ENCODE peak calls at places on chromosomes 7 and 10, in seven cellular contexts. X is esophagus squamous epithelium, Y is AG04450, Q is psoas muscle, S is right lobe of liver, O is heart right ventricle, V is heart left ventricle. M is an unnamed sample.
A peak's percentile ranks its signal among the peaks of the same experiment; 100 is the strongest.

GRCh38 chr7:27897001-27897400 is 157.0 kb downstream of the TAX1BP1 start:
- DNase-seq in O (no peak), S (no peak), V (no peak), Y (peak; percentile 23), Q (no peak), X (no peak), M (no peak)

GRCh38 chr7:130491841-130492518 is at the start of gene MEST:
- DNase-seq in Y (no peak), V (peak; percentile 65), O (peak; percentile 17), S (peak; percentile 28), X (no peak), Q (no peak), M (no peak)

GRCh38 chr7:151454306-151454705 is 14.4 kb upstream of the CRYGN start:
- DNase-seq in X (no peak), S (no peak), O (no peak), V (no peak), Q (no peak), Y (no peak), M (no peak)

GRCh38 chr7:87427289-87427688 is 48.2 kb downstream of the ABCB4 start:
- DNase-seq in S (no peak), Y (no peak), O (no peak), Q (no peak), X (no peak), V (no peak), M (no peak)

GRCh38 chr7:25521236-25521635 is 292.9 kb upstream of the NPVF start:
- DNase-seq in Y (no peak), Q (no peak), V (no peak), O (no peak), S (no peak), X (no peak), M (no peak)

GRCh38 chr10:21732067-21732772 is 198.2 kb downstream of the MLLT10 start:
- DNase-seq in O (peak; percentile 65), V (peak; percentile 79), Q (peak; percentile 82), Y (peak; percentile 61), S (peak; percentile 61), X (no peak), M (no peak)

GRCh38 chr10:23525406-23525805 is 86.5 kb downstream of the OTUD1 start:
- DNase-seq in X (no peak), Q (no peak), V (no peak), Y (no peak), O (no peak), S (no peak), M (no peak)

GRCh38 chr10:15485027-15485426 is 113.9 kb upstream of the FAM171A1 start:
- DNase-seq in O (no peak), Y (no peak), Q (no peak), V (no peak), X (no peak), S (no peak), M (no peak)

GRCh38 chr7:30304177-30304884 is 19.9 kb downstream of the ZNRF2 start:
- DNase-seq in Q (no peak), O (no peak), Y (no peak), S (no peak), X (no peak), V (no peak), M (no peak)

GRCh38 chr7:30302656-30303311 is 18.4 kb downstream of the ZNRF2 start:
- DNase-seq in S (no peak), O (no peak), V (no peak), Y (no peak), Q (no peak), X (no peak), M (no peak)

GRCh38 chr7:30306977-30307376 is 22.6 kb downstream of the ZNRF2 start:
- DNase-seq in V (no peak), Y (no peak), O (no peak), S (no peak), Q (no peak), X (no peak), M (no peak)

GRCh38 chr7:30303312-30304039 is 19.1 kb downstream of the ZNRF2 start:
- DNase-seq in Q (no peak), Y (no peak), S (no peak), O (no peak), X (no peak), V (no peak), M (no peak)

GRCh38 chr7:30301751-30302150 is 17.4 kb downstream of the ZNRF2 start:
- DNase-seq in S (no peak), X (no peak), O (no peak), Q (no peak), Y (no peak), V (no peak), M (no peak)
- H3K27ac ChIP-seq in S (no peak overlapping the region), X (peak overlapping the region; percentile 55), O (no peak overlapping the region), Q (no peak overlapping the region), Y (no peak overlapping the region), V (no peak overlapping the region), M (no peak overlapping the region)

DNA sequence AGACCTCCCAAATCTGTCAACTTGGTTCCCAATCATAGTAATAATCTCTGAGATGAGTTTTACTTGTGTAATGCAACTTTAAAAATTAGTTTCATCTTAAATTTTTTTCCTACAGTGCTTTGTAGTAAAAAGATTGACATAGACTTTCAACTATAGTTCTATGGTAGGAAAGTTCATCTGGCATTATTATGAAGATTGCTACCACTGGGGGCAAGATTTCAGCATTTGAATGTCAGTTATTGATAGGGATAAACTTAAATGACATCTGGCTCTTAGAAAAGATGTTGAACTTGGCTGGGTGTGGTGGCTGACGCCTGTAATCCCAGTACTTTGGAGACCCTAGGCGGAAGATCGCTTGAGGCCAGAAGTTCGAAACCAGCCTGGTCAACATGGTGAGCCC is 1.4 kb upstream of the TRA2A start:
- DNase-seq in V (no peak), Q (no peak), Y (no peak), S (no peak), O (no peak), X (no peak), M (no peak)
- TF ChIP-seq CTCF in V (no peak), Q (no peak), Y (no peak), S (no peak), O (no peak), X (no peak), M (no peak)

DNA sequence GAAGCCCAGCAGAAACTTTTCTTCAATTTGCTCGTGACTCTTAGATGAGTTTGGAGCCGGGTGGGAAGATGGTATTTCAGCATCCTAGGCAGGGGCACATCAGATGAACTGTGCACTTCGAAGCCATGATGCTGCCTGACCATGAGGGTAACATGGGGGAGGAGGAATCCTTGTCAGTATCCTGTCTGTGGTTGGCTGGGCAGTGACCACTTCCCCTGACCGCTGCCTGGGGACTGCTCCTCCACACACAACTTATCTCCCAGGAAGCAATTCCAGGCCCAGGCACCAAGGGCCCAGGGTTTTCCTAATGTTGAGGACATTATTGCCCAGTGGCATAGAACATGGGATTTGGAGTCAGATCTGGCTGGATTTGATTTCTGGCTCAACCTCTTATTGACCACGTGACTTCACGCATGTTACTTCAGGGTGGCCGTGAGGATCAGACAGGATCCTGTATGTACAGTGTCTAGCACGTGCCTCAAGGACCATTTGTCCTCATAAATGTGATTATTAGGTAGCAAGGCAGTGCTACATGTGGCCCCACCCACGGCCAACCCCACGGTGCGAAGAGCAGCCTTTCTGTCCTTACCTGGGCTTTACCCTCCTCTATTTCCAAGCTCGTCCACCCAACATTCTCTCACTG is 65.2 kb downstream of the PTPRE start:
- DNase-seq in O (no peak), S (no peak), V (no peak), X (no peak), Y (no peak), Q (no peak), M (peak; percentile 67)
- H3K27ac ChIP-seq in O (no peak overlapping the region), S (no peak overlapping the region), V (no peak overlapping the region), X (no peak overlapping the region), Y (no peak overlapping the region), Q (no peak overlapping the region), M (no peak overlapping the region)

DNA sequence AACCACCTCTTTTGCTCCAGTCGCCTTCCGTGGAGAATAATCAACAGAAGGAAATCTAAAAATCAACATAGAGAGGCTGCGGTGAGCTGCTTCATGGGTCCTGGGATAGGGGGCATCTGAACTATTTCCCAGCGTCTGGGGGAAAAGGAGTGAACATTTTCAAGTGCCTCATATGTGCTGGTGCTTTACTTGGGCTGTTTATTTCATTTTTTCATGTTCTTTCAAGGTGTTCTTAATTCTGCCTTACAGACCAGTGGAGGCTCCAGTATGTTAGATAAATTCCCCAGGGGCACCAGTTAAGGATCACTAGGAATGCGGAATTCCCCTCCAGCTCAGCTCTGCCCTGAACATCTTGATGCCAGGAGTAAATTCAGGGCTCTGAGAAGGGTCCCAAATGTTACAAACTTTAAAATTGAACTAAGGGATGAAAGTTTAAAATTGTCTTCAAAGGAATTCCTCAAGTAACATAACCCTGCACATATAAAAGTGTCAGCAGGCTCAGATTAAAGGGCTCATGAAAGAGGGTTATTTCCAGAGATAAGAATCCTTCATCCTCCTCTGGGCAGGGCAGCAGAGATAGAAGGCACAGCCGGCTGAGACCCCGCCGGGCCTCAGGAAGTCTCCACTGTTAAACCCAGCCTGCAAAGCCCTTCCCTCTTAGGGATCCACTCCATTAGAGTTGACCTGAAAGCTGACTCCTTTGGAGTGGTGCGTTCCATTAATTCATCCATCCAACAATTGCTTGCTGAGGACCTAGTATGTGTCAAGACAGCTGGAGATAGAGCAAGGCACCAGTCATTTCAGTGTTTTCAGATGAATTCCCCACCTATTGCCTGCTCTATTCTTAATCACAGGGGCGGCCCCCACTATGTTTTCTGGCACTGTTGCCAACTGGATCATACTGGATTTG is 345.8 kb downstream of the KCNMA1 start:
- DNase-seq in Y (no peak), O (no peak), X (no peak), S (no peak), V (no peak), Q (no peak), M (no peak)
- TF ChIP-seq CTCF in Y (no peak), O (no peak), X (no peak), S (no peak), V (no peak), Q (no peak), M (no peak)

GRCh38 chr10:98602224-98602623 is 155.5 kb upstream of the HPS1 start:
- DNase-seq in Y (no peak), S (no peak), Q (no peak), X (no peak), V (no peak), O (no peak), M (no peak)

GRCh38 chr10:98599032-98599610 is 152.4 kb upstream of the HPS1 start:
- DNase-seq in Y (no peak), X (no peak), Q (no peak), S (no peak), O (no peak), V (no peak), M (no peak)

DNA sequence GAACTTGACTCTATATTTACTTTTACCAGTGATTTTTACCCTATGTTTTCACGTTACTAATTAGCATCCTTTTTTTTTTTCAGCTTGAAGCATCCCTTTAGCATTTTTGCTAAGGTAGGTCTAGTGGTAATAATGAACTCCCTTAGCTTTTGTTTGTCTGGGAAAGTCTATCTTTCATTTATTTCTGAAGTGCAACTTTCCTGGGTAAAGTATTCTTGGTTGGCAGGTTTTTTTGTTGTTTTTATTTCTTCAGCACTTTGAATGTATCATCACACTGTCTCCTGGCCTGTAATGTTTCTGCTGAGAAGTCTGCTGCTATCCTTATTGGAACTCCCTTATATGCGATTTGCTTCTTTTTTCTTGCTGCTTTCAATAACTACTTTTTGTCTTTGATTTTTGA is 149.7 kb upstream of the HPS1 start:
- DNase-seq in Q (no peak), X (no peak), Y (no peak), V (no peak), O (no peak), S (no peak), M (no peak)
- H3K27ac ChIP-seq in Q (no peak overlapping the region), X (no peak overlapping the region), Y (no peak overlapping the region), V (no peak overlapping the region), O (no peak overlapping the region), S (no peak overlapping the region), M (no peak overlapping the region)

GRCh38 chr10:128540806-128541739 is 414.9 kb upstream of the MKI67 start:
- DNase-seq in X (no peak), Y (no peak), S (no peak), V (no peak), Q (no peak), O (peak; percentile 23), M (no peak)
- TF ChIP-seq CTCF in X (no peak), Y (no peak), S (peak; percentile 5), V (peak; percentile 51), Q (no peak), O (no peak), M (no peak)

M was measured in vagina.